ENCODE peak calls at places on chromosomes 13 and 19, in eight cellular contexts. L, I, F, K, Y, Q, V and H are unnamed samples.

GRCh38 chr19:47190167-47190727 is 40.8 kb downstream of the BBC3 start:
- DNase-seq in I (peak; percentile 36), Q (peak; percentile 42), V (no peak), F (peak; percentile 87), K (no peak), L (peak; percentile 71), Y (peak; percentile 43), H (peak; percentile 48)

GRCh38 chr13:108214511-108215383 is 589 bp downstream of the LIG4 start:
- DNase-seq in Q (peak; percentile 32), L (no peak), Y (no peak), I (no peak), V (no peak), K (no peak), F (no peak), H (no peak)

GRCh38 chr19:3639479-3639878 is 12.9 kb upstream of the CACTIN start:
- DNase-seq in Q (no peak), Y (no peak), V (no peak), K (no peak), L (no peak), I (no peak), F (no peak), H (no peak)

GRCh38 chr13:42524487-42525034 is 49.4 kb upstream of the TNFSF11 start:
- DNase-seq in K (peak; percentile 34), Y (no peak), I (no peak), L (no peak), V (no peak), F (no peak), Q (no peak), H (no peak)

GRCh38 chr13:24740014-24740890 is 23.7 kb upstream of the RNF17 start:
- DNase-seq in L (no peak), K (no peak), I (no peak), V (no peak), Y (no peak), F (no peak), Q (no peak), H (no peak)

GRCh38 chr13:104099750-104100149 is 1033.5 kb upstream of the SLC10A2 start:
- DNase-seq in V (no peak), Q (no peak), I (no peak), K (no peak), F (no peak), Y (no peak), L (no peak), H (no peak)

GRCh38 chr13:109344552-109345157 is 441.7 kb downstream of the IRS2 start:
- DNase-seq in L (no peak), Y (no peak), F (peak; percentile 74), K (no peak), Q (no peak), I (no peak), V (no peak), H (no peak)

GRCh38 chr13:19864339-19865309 is 1.2 kb upstream of the ZMYM5 start:
- DNase-seq in K (peak; percentile 55), Y (peak; percentile 58), F (peak; percentile 72), Q (peak; percentile 77), L (peak; percentile 62), I (peak; percentile 51), V (peak; percentile 57), H (peak; percentile 59)

GRCh38 chr13:60143775-60144174 is 20.0 kb downstream of the DIAPH3 start:
- DNase-seq in Y (peak; percentile 48), V (no peak), F (peak; percentile 39), Q (no peak), I (no peak), K (no peak), L (no peak), H (no peak)

GRCh38 chr19:42095814-42096230 is 19.9 kb downstream of the ZNF574 start:
- DNase-seq in Y (no peak), K (no peak), Q (no peak), V (no peak), F (no peak), I (no peak), L (no peak), H (no peak)

GRCh38 chr19:8305798-8306197 is 2.4 kb downstream of the CD320 start:
- DNase-seq in I (no peak), L (peak; percentile 2), V (no peak), Q (no peak), K (no peak), F (no peak), Y (peak; percentile 8), H (no peak)

GRCh38 chr19:48458016-48458415 is 2.6 kb downstream of the KCNJ14 start:
- DNase-seq in L (no peak), Y (no peak), I (no peak), V (no peak), K (no peak), Q (no peak), F (peak; percentile 71), H (no peak)

GRCh38 chr13:99796175-99796819 is 175.3 kb downstream of the ZIC5 start:
- DNase-seq in F (peak; percentile 25), Q (no peak), I (no peak), K (peak; percentile 25), Y (no peak), V (no peak), L (peak; percentile 6), H (no peak)

GRCh38 chr19:43880483-43880882 is 53.4 kb downstream of the ZNF283 start:
- DNase-seq in Y (no peak), L (no peak), Q (no peak), F (no peak), V (no peak), I (no peak), K (no peak), H (no peak)

GRCh38 chr13:20035130-20035529 is 76.6 kb downstream of the ZMYM2 start:
- DNase-seq in V (no peak), Y (no peak), Q (no peak), F (peak; percentile 13), L (no peak), K (no peak), I (no peak), H (no peak)

GRCh38 chr19:6925801-6926751 is 38.7 kb downstream of the ADGRE1 start:
- DNase-seq in K (peak; percentile 22), V (no peak), F (no peak), Q (no peak), I (peak; percentile 9), L (peak; percentile 19), Y (no peak), H (no peak)

GRCh38 chr13:40221460-40222201 is 444.8 kb downstream of the FOXO1 start:
- DNase-seq in Q (no peak), I (no peak), F (peak; percentile 98), V (no peak), L (peak; percentile 53), K (no peak), Y (peak; percentile 46), H (peak; percentile 58)

GRCh38 chr19:33868821-33869412 is 72.2 kb downstream of the KCTD15 start:
- DNase-seq in F (peak; percentile 7), V (no peak), I (no peak), Y (no peak), L (no peak), K (no peak), Q (peak; percentile 56), H (peak; percentile 56)

GRCh38 chr19:30450945-30451344 is 78.8 kb downstream of the ZNF536 start:
- DNase-seq in F (no peak), Q (peak; percentile 49), K (no peak), V (no peak), Y (no peak), I (no peak), L (no peak), H (no peak)

GRCh38 chr13:28268800-28269223 is 130.5 kb downstream of the PAN3 start:
- DNase-seq in L (peak; percentile 9), Q (no peak), I (no peak), F (no peak), V (no peak), K (peak; percentile 74), Y (no peak), H (no peak)

GRCh38 chr19:2021453-2022140 is 6.1 kb upstream of the BTBD2 start:
- DNase-seq in V (no peak), K (no peak), Q (no peak), F (no peak), L (no peak), Y (no peak), I (no peak), H (no peak)

GRCh38 chr19:1747285-1748114 is 5.8 kb upstream of the ONECUT3 start:
- DNase-seq in Q (peak; percentile 17), V (no peak), L (no peak), K (peak; percentile 70), F (peak; percentile 87), I (no peak), Y (peak; percentile 97), H (no peak)

GRCh38 chr13:95002968-95003813 is 290.8 kb upstream of the SOX21 start:
- DNase-seq in V (no peak), Q (no peak), L (no peak), K (no peak), Y (no peak), F (peak; percentile 5), I (no peak), H (no peak)

GRCh38 chr19:15170345-15170744 is 30.4 kb downstream of the NOTCH3 start:
- DNase-seq in L (no peak), K (no peak), Q (no peak), I (no peak), V (no peak), Y (no peak), F (no peak), H (no peak)

GRCh38 chr13:53460776-53461175 is 432.2 kb downstream of the OLFM4 start:
- DNase-seq in K (no peak), F (no peak), I (no peak), V (no peak), Y (no peak), L (no peak), Q (no peak), H (no peak)

GRCh38 chr13:113762538-113762937 is 3.5 kb downstream of the TMEM255B start:
- DNase-seq in Y (no peak), L (no peak), Q (no peak), I (no peak), V (no peak), K (no peak), F (no peak), H (no peak)

GRCh38 chr13:21973437-21974125 is 302.7 kb downstream of the FGF9 start:
- DNase-seq in F (no peak), Q (no peak), K (no peak), V (no peak), L (no peak), I (no peak), Y (no peak), H (no peak)